ENCODE peak calls at places on chromosomes 3 and 15, in five cellular contexts. Z is hippocampal formation; M is endothelial cell; E is GM12865; H is central memory CD8-positive, alpha-beta T cell. K is an unnamed sample.

GRCh38 chr3:72633534-72633933 is 214.7 kb downstream of the SHQ1 start:
- DNase-seq in M (no peak), H (no peak), Z (no peak), E (peak), K (no peak)

GRCh38 chr15:64315136-64315661 is 40.8 kb downstream of the CSNK1G1 start:
- DNase-seq in Z (no peak), E (no peak), H (no peak), M (no peak), K (no peak)

GRCh38 chr3:187518207-187518606 is 150.0 kb downstream of the RTP4 start:
- DNase-seq in M (no peak), E (no peak), Z (no peak), H (no peak), K (no peak)

GRCh38 chr3:127172670-127173515 is 20.0 kb upstream of the PRR23E start:
- DNase-seq in E (no peak), H (no peak), M (no peak), Z (no peak), K (no peak)

GRCh38 chr3:129599607-129600006 is 6.9 kb downstream of the PLXND1 start:
- DNase-seq in M (peak), Z (peak), H (no peak), E (no peak), K (peak)

GRCh38 chr15:99135194-99135593 is 30.3 kb downstream of the SYNM start:
- DNase-seq in E (peak), H (no peak), M (no peak), Z (no peak), K (no peak)

GRCh38 chr3:27666277-27666676 is 55.8 kb downstream of the EOMES start:
- DNase-seq in E (peak), M (no peak), H (no peak), Z (no peak), K (no peak)

GRCh38 chr15:60695713-60696522 is 217.0 kb upstream of the ICE2 start:
- DNase-seq in E (peak), H (no peak), M (no peak), Z (no peak), K (no peak)

GRCh38 chr3:47512416-47513124 is 942 bp downstream of the ELP6 start:
- DNase-seq in Z (no peak), M (peak), E (peak), H (no peak), K (peak)

GRCh38 chr3:13214847-13215472 is 141.7 kb upstream of the IQSEC1 start:
- DNase-seq in E (no peak), M (no peak), Z (no peak), H (no peak), K (no peak)

GRCh38 chr3:111714305-111714704 is 119.2 kb upstream of the ZBED2 start:
- DNase-seq in Z (no peak), M (no peak), E (no peak), H (no peak), K (no peak)

GRCh38 chr3:138444104-138444503 is 9.7 kb downstream of the ESYT3 start:
- DNase-seq in M (no peak), H (no peak), E (no peak), Z (no peak), K (no peak)

GRCh38 chr3:101512521-101513418 is at the start of gene SENP7:
- DNase-seq in M (peak), H (peak), E (peak), Z (peak), K (peak)

GRCh38 chr3:128345195-128345594 is 121.5 kb downstream of the DNAJB8 start:
- DNase-seq in E (no peak), M (no peak), H (no peak), Z (no peak), K (peak)

GRCh38 chr3:158460929-158461328 is 110.1 kb upstream of the MLF1 start:
- DNase-seq in H (no peak), E (no peak), M (no peak), Z (no peak), K (no peak)

GRCh38 chr15:40054746-40055575 is 16.0 kb upstream of the SRP14 start:
- DNase-seq in M (no peak), Z (no peak), H (no peak), E (peak), K (no peak)

GRCh38 chr3:170725285-170725731 is 139.4 kb upstream of the SLC7A14 start:
- DNase-seq in E (no peak), Z (no peak), H (no peak), M (no peak), K (peak)

K was measured in K562.